ENCODE peak calls at places on chromosomes 1 and 21, in six cellular contexts. Y is brain microvascular endothelial cell; L is caudate nucleus; D is endodermal cell; C is adrenal gland; G is CD4-positive, alpha-beta T cell. J is an unnamed sample.

GRCh38 chr1:203057831-203058673 is 27.8 kb downstream of the MYOG start:
- DNase-seq in Y (no peak), L (peak; percentile 50), D (no peak), C (no peak), G (no peak), J (no peak)

GRCh38 chr1:186014370-186015030 is 280.3 kb downstream of the HMCN1 start:
- DNase-seq in Y (peak; percentile 93), L (no peak), D (no peak), C (no peak), G (no peak), J (no peak)

GRCh38 chr1:102861247-102861646 is 247.1 kb downstream of the COL11A1 start:
- DNase-seq in Y (no peak), L (no peak), D (no peak), C (no peak), G (no peak), J (no peak)

GRCh38 chr1:36857761-36858160 is 176.6 kb downstream of the GRIK3 start:
- DNase-seq in Y (no peak), L (no peak), D (no peak), C (peak; percentile 59), G (no peak), J (no peak)

GRCh38 chr1:193680924-193681316 is 494.5 kb upstream of the B3GALT2 start:
- DNase-seq in Y (no peak), L (no peak), D (no peak), C (no peak), G (no peak), J (no peak)

GRCh38 chr1:108897865-108898720 is 21.3 kb downstream of the GPSM2 start:
- DNase-seq in Y (peak; percentile 62), L (no peak), D (no peak), C (no peak), G (no peak), J (peak; percentile 51)

GRCh38 chr21:43352568-43353281 is 74.2 kb downstream of the SIK1 start:
- DNase-seq in Y (no peak), L (no peak), D (no peak), C (no peak), G (no peak), J (no peak)

GRCh38 chr1:53601031-53601745 is 137.8 kb downstream of the GLIS1 start:
- DNase-seq in Y (no peak), L (no peak), D (peak; percentile 33), C (no peak), G (no peak), J (no peak)

GRCh38 chr1:174963547-174964125 is 36.1 kb upstream of the CACYBP start:
- DNase-seq in Y (no peak), L (no peak), D (no peak), C (no peak), G (no peak), J (no peak)

GRCh38 chr21:38714998-38715397 is 90.7 kb upstream of the ETS2 start:
- DNase-seq in Y (no peak), L (no peak), D (no peak), C (no peak), G (no peak), J (no peak)

GRCh38 chr1:235326719-235327558 is 1.0 kb downstream of the ARID4B start:
- DNase-seq in Y (no peak), L (peak; percentile 16), D (peak; percentile 74), C (peak; percentile 63), G (peak; percentile 47), J (peak; percentile 39)

GRCh38 chr1:40341509-40342380 is 24.7 kb upstream of the COL9A2 start:
- DNase-seq in Y (no peak), L (no peak), D (no peak), C (no peak), G (no peak), J (no peak)

GRCh38 chr1:16175610-16176553 is 20.0 kb upstream of the EPHA2 start:
- DNase-seq in Y (peak; percentile 83), L (peak; percentile 47), D (peak; percentile 59), C (peak; percentile 95), G (no peak), J (peak; percentile 81)

GRCh38 chr1:185453496-185454192 is 136.6 kb upstream of the IVNS1ABP start:
- DNase-seq in Y (peak; percentile 74), L (no peak), D (no peak), C (no peak), G (no peak), J (no peak)

GRCh38 chr1:7420098-7420445 is 351.0 kb upstream of the VAMP3 start:
- DNase-seq in Y (no peak), L (no peak), D (peak; percentile 28), C (peak; percentile 27), G (no peak), J (no peak)

GRCh38 chr21:21210552-21210951 is 212.3 kb downstream of the NCAM2 start:
- DNase-seq in Y (no peak), L (no peak), D (no peak), C (no peak), G (no peak), J (no peak)

GRCh38 chr1:116918714-116919357 is 9.1 kb downstream of the PTGFRN start:
- DNase-seq in Y (no peak), L (no peak), D (no peak), C (no peak), G (no peak), J (no peak)

GRCh38 chr1:221634606-221635005 is 107.3 kb downstream of the DUSP10 start:
- DNase-seq in Y (no peak), L (no peak), D (no peak), C (no peak), G (no peak), J (no peak)

GRCh38 chr1:26677306-26678115 is 18.3 kb upstream of the ARID1A start:
- DNase-seq in Y (peak; percentile 34), L (peak; percentile 26), D (peak; percentile 91), C (peak; percentile 94), G (peak; percentile 37), J (peak; percentile 18)

GRCh38 chr1:109786107-109786470 is 22.4 kb upstream of the EPS8L3 start:
- DNase-seq in Y (no peak), L (no peak), D (peak; percentile 17), C (no peak), G (no peak), J (no peak)

GRCh38 chr21:36735724-36736310 is 36.9 kb downstream of the SIM2 start:
- DNase-seq in Y (no peak), L (no peak), D (peak; percentile 34), C (no peak), G (no peak), J (no peak)

GRCh38 chr1:225845633-225846259 is 35.8 kb downstream of the EPHX1 start:
- DNase-seq in Y (peak; percentile 68), L (no peak), D (peak; percentile 96), C (peak; percentile 87), G (no peak), J (peak; percentile 34)

GRCh38 chr1:11650331-11650991 is 3.8 kb downstream of the FBXO2 start:
- DNase-seq in Y (peak; percentile 47), L (peak; percentile 57), D (peak; percentile 90), C (peak; percentile 86), G (peak; percentile 74), J (peak; percentile 62)

GRCh38 chr1:11649624-11650330 is 4.5 kb downstream of the FBXO2 start:
- DNase-seq in Y (no peak), L (peak; percentile 36), D (no peak), C (no peak), G (no peak), J (no peak)

GRCh38 chr1:11648039-11648438 is 6.2 kb downstream of the FBXO2 start:
- DNase-seq in Y (no peak), L (peak; percentile 90), D (no peak), C (peak; percentile 73), G (no peak), J (peak; percentile 84)

GRCh38 chr1:11648732-11649158 is 5.5 kb downstream of the FBXO2 start:
- DNase-seq in Y (no peak), L (no peak), D (peak; percentile 89), C (no peak), G (peak; percentile 19), J (no peak)

DNA sequence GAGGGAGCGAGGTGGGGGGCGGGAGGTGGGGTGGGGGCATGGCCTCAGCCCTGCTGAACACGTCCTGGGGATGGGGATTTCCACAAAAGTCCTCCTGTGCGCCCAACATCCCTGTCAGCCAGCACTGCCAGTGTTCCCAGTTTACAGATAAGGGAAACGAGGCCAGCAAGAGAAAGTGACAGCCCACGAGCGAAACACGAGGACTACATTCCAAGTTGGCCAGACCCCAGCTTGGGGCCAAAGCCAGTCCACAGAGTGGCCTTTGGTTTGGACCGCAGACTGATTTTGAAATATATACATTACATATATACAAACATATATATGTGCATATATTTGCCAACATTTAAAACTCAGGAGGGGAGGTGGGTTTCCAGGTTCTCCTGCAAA is 5.0 kb downstream of the FBXO2 start:
- DNase-seq in Y (no peak), L (no peak), D (no peak), C (no peak), G (no peak), J (no peak)
- H3K27ac ChIP-seq in Y (no peak overlapping the region), L (peak overlapping the region; percentile 71), D (no peak overlapping the region), C (no peak overlapping the region), G (no peak overlapping the region), J (peak overlapping the region; percentile 99)

DNA sequence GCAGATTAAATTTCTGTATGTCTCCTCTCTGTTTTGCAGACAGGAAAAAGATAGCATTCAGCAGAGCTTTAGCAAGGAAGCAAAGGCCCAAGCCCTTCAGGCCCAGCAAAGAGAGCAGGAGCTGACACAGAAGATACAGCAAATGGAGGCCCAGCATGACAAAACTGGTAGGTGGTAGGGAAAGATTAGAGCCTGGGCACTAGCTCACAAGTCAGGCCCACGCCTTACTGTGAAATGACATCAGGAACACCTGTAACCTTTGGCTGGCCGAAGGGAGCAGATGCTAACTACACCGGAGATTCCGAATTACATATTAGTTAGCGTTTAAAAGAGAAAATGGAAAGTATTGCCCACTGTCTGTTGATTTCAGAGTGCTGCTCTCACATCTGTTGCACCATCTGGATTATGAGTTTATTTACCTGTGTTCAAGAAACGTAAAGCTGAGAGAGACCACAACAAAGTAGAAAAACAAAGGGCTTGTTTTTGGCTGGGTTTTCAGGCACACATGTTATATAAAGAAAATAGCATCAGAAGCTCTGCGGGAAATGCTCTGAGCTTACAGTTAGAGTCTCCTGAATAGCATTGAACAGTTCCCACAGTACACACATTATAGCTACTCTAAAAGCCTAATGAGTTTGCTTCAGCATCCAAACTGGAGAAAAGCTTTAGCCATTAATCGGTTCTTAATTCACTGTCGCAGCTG is 160.0 kb downstream of the SDCCAG8 start:
- DNase-seq in Y (no peak), L (no peak), D (peak; percentile 52), C (no peak), G (no peak), J (no peak)
- H3K27ac ChIP-seq in Y (no peak overlapping the region), L (peak overlapping the region; percentile 14), D (no peak overlapping the region), C (no peak overlapping the region), G (no peak overlapping the region), J (peak overlapping the region; percentile 68)

GRCh38 chr1:230210326-230210978 is 143.4 kb downstream of the GALNT2 start:
- DNase-seq in Y (no peak), L (no peak), D (no peak), C (no peak), G (no peak), J (no peak)
- H3K27ac ChIP-seq in Y (peak overlapping the region; percentile 41), L (no peak overlapping the region), D (no peak overlapping the region), C (no peak overlapping the region), G (no peak overlapping the region), J (peak overlapping the region; percentile 35)

GRCh38 chr1:226975259-226975908 is 35.3 kb downstream of the COQ8A start:
- DNase-seq in Y (no peak), L (peak; percentile 56), D (peak; percentile 17), C (peak; percentile 48), G (no peak), J (peak; percentile 72)

GRCh38 chr1:226974544-226975258 is 34.6 kb downstream of the COQ8A start:
- DNase-seq in Y (no peak), L (no peak), D (peak; percentile 42), C (peak; percentile 82), G (no peak), J (no peak)

GRCh38 chr1:226973371-226973897 is 33.3 kb downstream of the COQ8A start:
- DNase-seq in Y (no peak), L (no peak), D (no peak), C (peak; percentile 65), G (no peak), J (no peak)

GRCh38 chr1:226972931-226973330 is 32.8 kb downstream of the COQ8A start:
- DNase-seq in Y (no peak), L (no peak), D (peak; percentile 11), C (peak; percentile 57), G (no peak), J (no peak)

GRCh38 chr1:226973898-226974543 is 33.9 kb downstream of the COQ8A start:
- DNase-seq in Y (no peak), L (no peak), D (peak; percentile 47), C (peak; percentile 83), G (no peak), J (no peak)
- H3K27ac ChIP-seq in Y (no peak overlapping the region), L (peak overlapping the region; percentile 92), D (peak overlapping the region; percentile 17), C (peak overlapping the region; percentile 9), G (no peak overlapping the region), J (peak overlapping the region; percentile 94)